ENCODE peak calls at places on chromosomes 7 and 10, in six cellular contexts. U, I, V, B, O and J are unnamed samples.

GRCh38 chr7:123749537-123749857 is 694 bp upstream of the WASL start:
- DNase-seq in I (peak; percentile 62), B (no peak), O (peak; percentile 24), V (no peak), U (no peak), J (peak; percentile 78)

GRCh38 chr7:138387755-138388475 is 72.1 kb upstream of the TRIM24 start:
- DNase-seq in V (no peak), I (peak; percentile 7), B (no peak), U (no peak), O (no peak), J (no peak)

GRCh38 chr10:122163182-122164027 is 107.7 kb upstream of the BTBD16 start:
- DNase-seq in U (no peak), B (no peak), V (peak; percentile 69), I (no peak), O (no peak), J (no peak)

GRCh38 chr10:132536241-132536963 is 1.2 kb upstream of the INPP5A start:
- DNase-seq in U (peak; percentile 65), V (no peak), B (no peak), O (no peak), I (no peak), J (peak; percentile 12)

GRCh38 chr10:3779146-3779707 is 5.8 kb downstream of the KLF6 start:
- DNase-seq in V (no peak), I (peak; percentile 51), O (no peak), B (no peak), U (no peak), J (peak; percentile 58)

GRCh38 chr7:151601521-151602305 is 82.0 kb upstream of the RHEB start:
- DNase-seq in U (no peak), V (no peak), I (peak; percentile 9), B (no peak), O (no peak), J (no peak)

GRCh38 chr10:120972259-120972658 is 121.1 kb downstream of the WDR11 start:
- DNase-seq in V (no peak), O (no peak), I (no peak), B (no peak), U (no peak), J (no peak)

GRCh38 chr10:11655839-11656238 is 44.4 kb upstream of the USP6NL start:
- DNase-seq in O (no peak), U (no peak), V (no peak), I (peak; percentile 42), B (no peak), J (no peak)

GRCh38 chr10:70906031-70906804 is 17.9 kb upstream of the PCBD1 start:
- DNase-seq in B (no peak), V (no peak), O (no peak), I (no peak), U (peak; percentile 29), J (no peak)

GRCh38 chr10:132470306-132471124 is 67.1 kb upstream of the INPP5A start:
- DNase-seq in B (no peak), V (no peak), O (no peak), U (peak; percentile 27), I (no peak), J (no peak)

GRCh38 chr7:103564416-103564815 is 118.4 kb upstream of the SLC26A5 start:
- DNase-seq in B (no peak), O (no peak), U (no peak), I (no peak), V (no peak), J (no peak)

GRCh38 chr7:16326099-16326498 is 95.2 kb downstream of the CRPPA start:
- DNase-seq in V (no peak), I (no peak), O (no peak), U (no peak), B (no peak), J (no peak)
- H3K4me3 ChIP-seq in V (no peak overlapping the region), I (no peak overlapping the region), O (no peak overlapping the region), U (no peak overlapping the region), B (no peak overlapping the region), J (no peak overlapping the region)

DNA sequence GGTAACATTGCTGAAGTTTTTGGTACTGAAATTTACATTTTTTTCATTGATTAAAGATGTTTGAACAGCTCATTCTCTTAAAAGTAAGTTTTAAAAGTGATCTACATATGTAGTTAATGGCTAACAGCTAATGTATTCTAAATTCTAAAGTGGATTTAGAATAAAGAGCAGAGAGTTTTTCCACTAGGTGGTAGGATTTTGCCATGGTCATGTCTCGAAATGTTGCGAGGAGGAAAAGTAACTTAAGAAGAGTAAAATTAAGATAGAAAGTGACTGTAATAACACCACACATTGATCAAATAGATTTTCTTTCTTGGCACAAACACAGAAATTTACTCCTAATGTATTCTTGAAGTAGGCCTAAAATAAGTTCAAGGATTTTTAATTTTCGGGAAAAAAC is 19.8 kb downstream of the LSMEM1 start:
- DNase-seq in O (no peak), V (no peak), I (no peak), B (no peak), U (no peak), J (peak; percentile 22)
- TF ChIP-seq CTCF in O (no peak), V (no peak), I (peak; percentile 17), B (peak; percentile 14), U (no peak), J (peak; percentile 3)

DNA sequence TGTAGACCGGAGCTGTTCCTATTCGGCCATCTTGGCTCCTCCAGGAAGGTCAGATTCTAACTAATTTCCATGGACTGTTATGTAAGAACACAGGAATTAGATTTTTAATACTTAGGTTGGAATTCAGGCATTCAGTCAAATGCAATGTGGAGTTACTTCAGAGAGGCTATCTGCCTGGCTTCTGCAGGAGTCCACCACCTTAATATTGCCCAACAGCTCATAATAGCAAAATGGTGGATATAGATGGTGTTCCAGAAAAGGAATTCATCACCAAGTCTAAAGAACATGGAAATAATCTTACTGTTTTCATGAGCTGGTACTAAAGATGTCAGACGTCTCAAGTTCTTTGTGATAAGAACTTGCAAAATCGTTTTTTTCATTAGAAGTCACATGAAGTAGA is 39.5 kb downstream of the CRHR2 start:
- DNase-seq in V (no peak), I (no peak), B (no peak), U (no peak), O (no peak), J (no peak)
- H3K4me3 ChIP-seq in V (no peak overlapping the region), I (no peak overlapping the region), B (no peak overlapping the region), U (no peak overlapping the region), O (no peak overlapping the region), J (no peak overlapping the region)

GRCh38 chr7:140081774-140082425 is 19.1 kb upstream of the PARP12 start:
- DNase-seq in U (no peak), V (no peak), I (no peak), B (no peak), O (no peak), J (no peak)

GRCh38 chr7:140082770-140083169 is 20.0 kb upstream of the PARP12 start:
- DNase-seq in O (no peak), B (no peak), U (no peak), I (no peak), V (no peak), J (no peak)

GRCh38 chr7:140080919-140081318 is 18.2 kb upstream of the PARP12 start:
- DNase-seq in O (no peak), I (no peak), U (no peak), V (no peak), B (no peak), J (no peak)

GRCh38 chr7:140078392-140078791 is 15.6 kb upstream of the PARP12 start:
- DNase-seq in U (no peak), B (no peak), I (no peak), O (no peak), V (no peak), J (no peak)

GRCh38 chr7:140079121-140079536 is 16.4 kb upstream of the PARP12 start:
- DNase-seq in I (peak; percentile 33), U (no peak), O (peak; percentile 39), V (no peak), B (no peak), J (peak; percentile 31)
- TF ChIP-seq CTCF in I (peak; percentile 52), U (no peak), O (peak; percentile 41), V (no peak), B (peak; percentile 34), J (peak; percentile 38)

DNA sequence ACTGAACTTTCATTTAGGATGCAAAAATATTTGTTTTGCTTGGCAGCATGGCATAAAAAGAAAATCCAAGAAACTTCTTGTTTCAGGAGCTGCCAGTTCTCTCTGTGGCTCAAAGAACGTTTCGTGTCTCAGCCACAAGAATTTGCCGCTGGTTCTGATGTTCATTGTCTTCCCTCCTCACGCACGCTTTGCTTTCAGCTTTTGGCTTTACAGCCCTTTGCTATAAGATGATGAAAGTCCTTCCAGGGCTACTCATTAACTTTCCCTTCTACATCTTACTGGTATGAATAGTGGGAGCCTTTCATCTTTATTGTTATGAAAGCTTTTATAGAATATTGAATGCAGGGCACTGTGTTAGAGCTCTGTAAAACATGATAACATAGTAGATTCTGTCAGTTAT is 124.7 kb downstream of the BICC1 start:
- DNase-seq in V (no peak), B (peak; percentile 91), U (no peak), I (no peak), O (no peak), J (peak; percentile 65)
- H3K4me3 ChIP-seq in V (no peak overlapping the region), B (no peak overlapping the region), U (no peak overlapping the region), I (no peak overlapping the region), O (no peak overlapping the region), J (no peak overlapping the region)